ENCODE peak calls at places on chromosomes 11 and 22, in six cellular contexts. A, N, I, R, T and W are unnamed samples. For H3K9me3, the result is how much of the 10 kb centered on the place peaks cover.

GRCh38 chr11:94785509-94785908 is 17.4 kb downstream of the AMOTL1 start:
- DNase-seq in A (no peak), N (no peak), I (no peak), R (no peak), T (no peak), W (no peak)

GRCh38 chr11:78331711-78332110 is 85.9 kb downstream of the GAB2 start:
- DNase-seq in A (no peak), N (no peak), I (no peak), R (no peak), T (no peak), W (no peak)

GRCh38 chr22:37887610-37888378 is 18.3 kb upstream of the MICALL1 start:
- DNase-seq in A (no peak), N (no peak), I (no peak), R (no peak), T (peak), W (no peak)

GRCh38 chr11:116500833-116501622 is 271.8 kb downstream of the BUD13 start:
- DNase-seq in A (no peak), N (no peak), I (no peak), R (no peak), T (no peak), W (no peak)

GRCh38 chr11:27215471-27216267 is 147.3 kb downstream of the CCDC34 start:
- DNase-seq in A (peak), N (no peak), I (no peak), R (no peak), T (peak), W (no peak)

GRCh38 chr11:110242188-110242587 is 54.2 kb downstream of the RDX start:
- DNase-seq in A (no peak), N (no peak), I (no peak), R (no peak), T (no peak), W (no peak)

GRCh38 chr22:38431266-38432010 is 23.6 kb downstream of the KCNJ4 start:
- DNase-seq in A (no peak), N (no peak), I (no peak), R (no peak), T (peak), W (no peak)

GRCh38 chr11:122853261-122853660 is 15.0 kb downstream of the CRTAM start:
- DNase-seq in A (no peak), N (no peak), I (no peak), R (no peak), T (no peak), W (no peak)

GRCh38 chr11:72758690-72759389 is 6.6 kb upstream of the ARAP1 start:
- DNase-seq in A (peak), N (no peak), I (no peak), R (no peak), T (peak), W (no peak)

GRCh38 chr22:46531776-46532175 is 5.6 kb downstream of the CELSR1 start:
- DNase-seq in A (no peak), N (no peak), I (no peak), R (no peak), T (no peak), W (no peak)

GRCh38 chr11:132111781-132112380 is 741.5 kb downstream of the NTM start:
- DNase-seq in A (no peak), N (no peak), I (no peak), R (no peak), T (no peak), W (no peak)

GRCh38 chr22:16824718-16825687 is at the start of gene XKR3:
- DNase-seq in A (no peak), N (no peak), I (no peak), R (no peak), T (no peak), W (no peak)

GRCh38 chr11:60280412-60280811 is at the start of gene MS4A4A:
- DNase-seq in A (no peak), N (no peak), I (no peak), R (no peak), T (peak), W (peak)

GRCh38 chr22:50341977-50342650 is 1.0 kb upstream of the PPP6R2 start:
- DNase-seq in A (peak), N (peak), I (no peak), R (no peak), T (peak), W (peak)

GRCh38 chr11:64284962-64285884 is at the start of gene GPR137:
- DNase-seq in A (peak), N (peak), I (no peak), R (peak), T (peak), W (peak)

GRCh38 chr11:15216678-15217077 is 102.0 kb downstream of the INSC start:
- DNase-seq in A (no peak), N (no peak), I (no peak), R (no peak), T (no peak), W (no peak)

GRCh38 chr11:118914178-118914918 is 11.4 kb downstream of the BCL9L start:
- DNase-seq in A (peak), N (no peak), I (no peak), R (no peak), T (no peak), W (peak)

GRCh38 chr22:19933328-19934241 is 8.0 kb upstream of the COMT start:
- DNase-seq in A (no peak), N (no peak), I (no peak), R (no peak), T (no peak), W (no peak)

GRCh38 chr11:8814923-8815240 is 96.1 kb upstream of the AKIP1 start:
- DNase-seq in A (no peak), N (no peak), I (no peak), R (no peak), T (peak), W (no peak)

GRCh38 chr11:64802370-64803162 is 448 bp downstream of the MAP4K2 start:
- DNase-seq in A (no peak), N (no peak), I (no peak), R (no peak), T (no peak), W (peak)

GRCh38 chr11:765025-765801 is 12.1 kb downstream of the GATD1 start:
- DNase-seq in A (peak), N (no peak), I (no peak), R (no peak), T (peak), W (peak)

GRCh38 chr22:36409911-36410756 is 22.4 kb upstream of the MYH9 start:
- DNase-seq in A (peak), N (no peak), I (no peak), R (peak), T (peak), W (peak)

GRCh38 chr11:125452125-125452470 is 44.0 kb downstream of the FEZ1 start:
- DNase-seq in A (no peak), N (no peak), I (peak), R (no peak), T (no peak), W (no peak)

GRCh38 chr11:57387284-57388030 is 3.0 kb downstream of the PRG2 start:
- DNase-seq in A (no peak), N (no peak), I (no peak), R (no peak), T (peak), W (no peak)

GRCh38 chr11:7004482-7004881 is 15.7 kb downstream of the ZNF214 start:
- DNase-seq in A (no peak), N (no peak), I (no peak), R (no peak), T (peak), W (peak)

GRCh38 chr22:19981961-19982920 is 34.4 kb downstream of the ARVCF start:
- DNase-seq in A (no peak), N (no peak), I (no peak), R (no peak), T (no peak), W (no peak)

GRCh38 chr11:9527481-9528140 is 45.9 kb upstream of the WEE1 start:
- DNase-seq in A (no peak), N (no peak), I (no peak), R (no peak), T (peak), W (no peak)

GRCh38 chr11:12692238-12693074 is 18.2 kb downstream of the TEAD1 start:
- DNase-seq in A (peak), N (peak), I (no peak), R (peak), T (peak), W (peak)

GRCh38 chr11:122661182-122661945 is 5.8 kb downstream of the UBASH3B start:
- DNase-seq in A (no peak), N (no peak), I (no peak), R (no peak), T (no peak), W (no peak)

GRCh38 chr11:57069942-57070341 is 81.2 kb downstream of the OR5AK2 start:
- DNase-seq in A (no peak), N (no peak), I (no peak), R (no peak), T (no peak), W (no peak)

GRCh38 chr11:62689421-62690183 is at the start of gene LRRN4CL:
- DNase-seq in A (no peak), N (peak), I (no peak), R (no peak), T (peak), W (peak)
- TF ChIP-seq POLR2A in A (no peak), N (peak), I (peak), R (no peak), T (peak), W (peak)

GRCh38 chr22:48742556-48743343 is 1084.9 kb downstream of the BRD1 start:
- DNase-seq in A (no peak), N (no peak), I (peak), R (no peak), T (no peak), W (no peak)

GRCh38 chr22:48740086-48740730 is 1087.5 kb downstream of the BRD1 start:
- DNase-seq in A (no peak), N (no peak), I (no peak), R (no peak), T (no peak), W (no peak)

GRCh38 chr22:48742191-48742555 is 1085.5 kb downstream of the BRD1 start:
- DNase-seq in A (no peak), N (no peak), I (peak), R (no peak), T (no peak), W (no peak)

GRCh38 chr22:48740731-48741405 is 1086.8 kb downstream of the BRD1 start:
- DNase-seq in A (no peak), N (no peak), I (no peak), R (no peak), T (no peak), W (no peak)

DNA sequence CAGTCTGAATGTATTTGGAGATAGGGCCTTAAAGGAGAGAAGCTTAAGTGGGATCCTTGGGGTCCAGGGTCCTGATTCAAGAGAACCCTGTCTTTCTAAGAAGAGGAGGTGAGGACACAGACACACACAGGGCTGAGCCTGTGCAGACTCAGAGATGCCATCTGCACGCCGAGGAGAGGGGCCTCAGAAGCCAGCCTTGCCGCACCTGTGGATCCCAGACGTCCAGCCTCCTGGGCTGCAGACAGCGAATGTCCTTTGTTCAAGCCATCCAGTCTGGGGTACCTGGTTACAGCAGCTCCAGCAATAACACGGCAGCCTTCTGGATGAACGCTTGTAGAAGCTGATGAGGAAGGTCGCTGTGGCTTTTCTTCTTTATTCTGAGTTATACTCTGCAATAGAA is 1086.1 kb downstream of the BRD1 start:
- DNase-seq in A (no peak), N (no peak), I (no peak), R (no peak), T (no peak), W (no peak)
- H3K9me3 ChIP-seq in A (under half), N (under half), I (under half), R (under half), T (under half), W (under half)

GRCh38 chr22:29072193-29072978 is 449 bp upstream of the KREMEN1 start:
- DNase-seq in A (peak), N (peak), I (no peak), R (peak), T (peak), W (peak)

GRCh38 chr22:29071261-29072045 is 1.4 kb upstream of the KREMEN1 start:
- DNase-seq in A (peak), N (no peak), I (no peak), R (no peak), T (no peak), W (peak)

GRCh38 chr22:29074276-29074625 is 1.4 kb downstream of the KREMEN1 start:
- DNase-seq in A (no peak), N (no peak), I (no peak), R (no peak), T (no peak), W (no peak)

GRCh38 chr22:29073618-29074275 is 912 bp downstream of the KREMEN1 start:
- DNase-seq in A (peak), N (no peak), I (no peak), R (no peak), T (peak), W (peak)

GRCh38 chr22:29072979-29073617 is at the start of gene KREMEN1:
- DNase-seq in A (no peak), N (no peak), I (no peak), R (no peak), T (no peak), W (peak)
- TF ChIP-seq POLR2A in A (no peak), N (peak), I (no peak), R (no peak), T (peak), W (no peak)

GRCh38 chr22:27987557-27987956 is 68.5 kb upstream of the PITPNB start:
- DNase-seq in A (no peak), N (no peak), I (no peak), R (no peak), T (no peak), W (no peak)
- H3K9me3 ChIP-seq in A (under half), N (under half), I (under half), R (under half), T (under half), W (under half)

DNA sequence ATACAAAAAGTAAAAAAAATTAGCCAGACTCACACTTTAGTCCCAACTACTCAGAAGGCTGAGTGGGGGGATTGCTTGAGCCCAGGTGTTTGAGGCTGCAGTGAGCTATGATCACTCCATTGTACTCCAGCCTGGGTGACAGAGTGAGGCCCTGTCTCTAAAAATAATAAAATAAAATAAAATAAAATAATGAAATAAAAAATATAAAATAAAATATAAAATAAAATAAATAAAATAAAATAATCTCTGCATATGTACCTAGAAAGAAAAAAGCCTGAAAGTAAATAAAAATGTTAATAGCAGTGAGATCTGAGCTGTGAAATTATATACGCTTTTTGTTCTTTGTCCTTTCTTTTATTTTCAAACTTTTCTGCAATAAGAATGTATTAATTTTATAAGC is 17.1 kb upstream of the LRP5 start:
- DNase-seq in A (no peak), N (no peak), I (no peak), R (no peak), T (no peak), W (no peak)
- TF ChIP-seq POLR2A in A (no peak), N (no peak), I (no peak), R (no peak), T (no peak), W (no peak)

GRCh38 chr11:96905084-96905641 is 515.4 kb downstream of the JRKL start:
- DNase-seq in A (no peak), N (no peak), I (no peak), R (no peak), T (no peak), W (no peak)

GRCh38 chr11:96905663-96906062 is 515.9 kb downstream of the JRKL start:
- DNase-seq in A (no peak), N (no peak), I (no peak), R (no peak), T (no peak), W (no peak)

GRCh38 chr11:96893988-96894387 is 504.2 kb downstream of the JRKL start:
- DNase-seq in A (no peak), N (no peak), I (no peak), R (no peak), T (no peak), W (no peak)

GRCh38 chr11:96894587-96894986 is 504.8 kb downstream of the JRKL start:
- DNase-seq in A (no peak), N (no peak), I (no peak), R (no peak), T (no peak), W (no peak)

DNA sequence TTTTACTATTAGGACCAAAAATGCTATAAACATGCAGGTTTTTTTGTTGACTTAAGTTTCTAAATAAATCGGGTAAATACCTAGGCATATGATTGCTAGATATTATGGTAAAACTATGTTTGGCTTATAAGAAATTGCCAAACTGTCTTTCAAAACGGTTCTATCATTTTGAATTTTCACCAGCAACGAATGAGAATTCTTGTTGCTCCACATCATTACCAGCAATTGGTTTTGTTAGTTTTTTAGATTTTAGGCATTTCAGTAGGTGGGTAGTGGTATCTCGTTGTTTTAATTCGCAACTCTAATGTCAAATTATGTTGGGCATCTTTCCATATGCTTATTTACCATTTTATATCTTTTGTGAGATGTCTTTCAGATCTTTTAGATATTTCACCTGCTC is 510.2 kb downstream of the JRKL start:
- DNase-seq in A (no peak), N (no peak), I (no peak), R (no peak), T (no peak), W (no peak)
- H3K9me3 ChIP-seq in A (under half), N (under half), I (under half), R (under half), T (under half), W (under half)

GRCh38 chr22:39965749-39966148 is 5.6 kb downstream of the TMA7B start:
- DNase-seq in A (no peak), N (no peak), I (no peak), R (no peak), T (no peak), W (no peak)
- TF ChIP-seq POLR2A in A (no peak), N (no peak), I (no peak), R (no peak), T (no peak), W (no peak)